ENCODE peak calls at places on chromosomes 13 and 19, in six cellular contexts. G, J, O, C, Z and A are unnamed samples.

GRCh38 chr19:4358709-4359626 is 15.6 kb downstream of the MPND start:
- DNase-seq in J (no peak), G (no peak), Z (no peak), O (no peak), C (no peak), A (no peak)

GRCh38 chr19:34313188-34313587 is 51.8 kb upstream of the GPI start:
- DNase-seq in Z (no peak), O (no peak), G (no peak), J (peak; percentile 46), C (no peak), A (no peak)

GRCh38 chr19:34364830-34365462 is at the start of gene GPI:
- DNase-seq in G (peak; percentile 77), J (peak; percentile 71), C (peak; percentile 38), O (peak; percentile 90), Z (peak; percentile 24), A (peak; percentile 39)

GRCh38 chr13:51826606-51827005 is 18.4 kb downstream of the TMEM272 start:
- DNase-seq in O (no peak), C (no peak), J (no peak), Z (no peak), G (no peak), A (peak; percentile 66)

GRCh38 chr19:46928951-46929350 is 68.2 kb downstream of the ARHGAP35 start:
- DNase-seq in C (no peak), O (no peak), J (no peak), Z (no peak), G (no peak), A (no peak)

GRCh38 chr19:46213156-46213555 is 16.4 kb upstream of the IGFL1 start:
- DNase-seq in C (no peak), G (no peak), O (no peak), Z (no peak), J (peak; percentile 81), A (no peak)

GRCh38 chr19:16258440-16258903 is 60.8 kb downstream of the AP1M1 start:
- DNase-seq in O (no peak), J (no peak), C (peak; percentile 25), G (no peak), Z (peak; percentile 37), A (peak; percentile 46)

GRCh38 chr19:28393574-28394336 is 819.2 kb downstream of the UQCRFS1 start:
- DNase-seq in J (no peak), O (no peak), C (no peak), Z (no peak), G (no peak), A (no peak)

GRCh38 chr19:48770223-48770622 is 14.9 kb downstream of the FGF21 start:
- DNase-seq in O (no peak), Z (no peak), G (no peak), J (no peak), C (no peak), A (no peak)

GRCh38 chr13:65966991-65967451 is 1263.1 kb downstream of the PCDH9 start:
- DNase-seq in J (no peak), O (peak; percentile 61), Z (no peak), C (no peak), G (no peak), A (no peak)

GRCh38 chr13:105655046-105655445 is 880.4 kb downstream of the EFNB2 start:
- DNase-seq in C (no peak), G (no peak), Z (no peak), J (peak; percentile 6), O (no peak), A (no peak)

GRCh38 chr19:27774337-27774736 is 1438.6 kb downstream of the UQCRFS1 start:
- DNase-seq in J (no peak), G (no peak), Z (no peak), O (peak; percentile 46), C (no peak), A (no peak)

GRCh38 chr13:64239372-64239771 is 2823.7 kb upstream of the PCDH20 start:
- DNase-seq in Z (no peak), O (no peak), G (no peak), C (no peak), J (no peak), A (no peak)

GRCh38 chr19:58468216-58468839 is 1.4 kb downstream of the ZNF324 start:
- DNase-seq in G (no peak), J (no peak), O (peak; percentile 27), Z (no peak), C (no peak), A (no peak)

GRCh38 chr19:44552324-44552723 is 22.8 kb upstream of the CEACAM20 start:
- DNase-seq in G (peak; percentile 5), O (peak; percentile 68), J (peak; percentile 62), Z (no peak), C (no peak), A (no peak)

GRCh38 chr13:84097148-84097547 is 214.9 kb upstream of the SLITRK1 start:
- DNase-seq in Z (no peak), G (no peak), C (no peak), O (no peak), J (no peak), A (no peak)

GRCh38 chr13:93108111-93108581 is 118.5 kb upstream of the GPC6 start:
- DNase-seq in G (no peak), C (no peak), Z (no peak), J (no peak), O (no peak), A (no peak)

GRCh38 chr19:7265963-7266362 is 28.3 kb downstream of the INSR start:
- DNase-seq in J (no peak), Z (no peak), O (no peak), C (no peak), G (no peak), A (peak; percentile 42)

GRCh38 chr19:17860993-17861360 is 1.3 kb downstream of the RPL18A start:
- DNase-seq in J (no peak), Z (no peak), C (no peak), O (no peak), G (no peak), A (no peak)

GRCh38 chr13:38421590-38422560 is 72.2 kb downstream of the UFM1 start:
- DNase-seq in Z (no peak), O (no peak), J (no peak), C (no peak), G (no peak), A (no peak)

GRCh38 chr13:112506046-112506445 is 81.9 kb downstream of the TUBGCP3 start:
- DNase-seq in G (no peak), J (no peak), O (no peak), Z (no peak), C (no peak), A (no peak)

GRCh38 chr19:35806597-35806996 is 6.0 kb downstream of the PRODH2 start:
- DNase-seq in C (no peak), J (no peak), O (no peak), G (no peak), Z (no peak), A (no peak)

GRCh38 chr13:32209670-32210069 is 105.5 kb downstream of the ZAR1L start:
- DNase-seq in O (no peak), Z (no peak), C (no peak), G (no peak), J (no peak), A (no peak)

GRCh38 chr19:10237702-10238101 is 6.6 kb upstream of the S1PR2 start:
- DNase-seq in G (no peak), Z (no peak), O (peak; percentile 71), J (no peak), C (no peak), A (no peak)

GRCh38 chr19:53328967-53329366 is 4.6 kb upstream of the ZNF845 start:
- DNase-seq in J (no peak), G (no peak), Z (no peak), C (no peak), O (peak; percentile 59), A (peak; percentile 35)

GRCh38 chr19:6056801-6057650 is 53.3 kb downstream of the RFX2 start:
- DNase-seq in G (no peak), O (peak; percentile 93), C (peak; percentile 36), J (peak; percentile 93), Z (no peak), A (peak; percentile 87)

GRCh38 chr13:81395368-81395767 is 1054.4 kb upstream of the SPRY2 start:
- DNase-seq in Z (no peak), O (peak; percentile 1), G (no peak), C (no peak), J (no peak), A (no peak)

GRCh38 chr19:11092181-11092538 is 2.9 kb downstream of the LDLR start:
- DNase-seq in Z (no peak), G (no peak), C (no peak), O (peak; percentile 90), J (peak; percentile 73), A (no peak)

GRCh38 chr19:10111405-10111811 is at the start of gene P2RY11:
- DNase-seq in Z (no peak), C (no peak), J (no peak), G (no peak), O (no peak), A (no peak)

GRCh38 chr13:30431269-30431950 is 9.1 kb downstream of the UBE2L5 start:
- DNase-seq in C (no peak), Z (no peak), O (peak; percentile 43), G (no peak), J (peak; percentile 27), A (no peak)

GRCh38 chr19:53870485-53870844 is 2.8 kb downstream of the MYADM start:
- DNase-seq in Z (no peak), O (no peak), J (no peak), C (no peak), G (no peak), A (no peak)

GRCh38 chr19:55689366-55690108 is 14.5 kb downstream of the EPN1 start:
- DNase-seq in C (no peak), G (no peak), Z (no peak), O (no peak), J (no peak), A (no peak)

GRCh38 chr13:79043208-79043607 is 362.8 kb downstream of the RBM26 start:
- DNase-seq in J (no peak), G (no peak), Z (no peak), O (no peak), C (no peak), A (no peak)

GRCh38 chr13:21015284-21015683 is 46.1 kb downstream of the LATS2 start:
- DNase-seq in O (no peak), J (no peak), Z (no peak), G (no peak), C (no peak), A (no peak)

GRCh38 chr13:51396352-51396751 is 56.5 kb downstream of the INTS6 start:
- DNase-seq in C (no peak), G (no peak), O (no peak), J (no peak), Z (no peak), A (no peak)

GRCh38 chr13:77325371-77325941 is 1.4 kb downstream of the MYCBP2 start:
- DNase-seq in G (no peak), O (peak; percentile 11), Z (no peak), C (no peak), J (no peak), A (no peak)

GRCh38 chr19:8307400-8307964 is 676 bp downstream of the CD320 start:
- DNase-seq in J (peak; percentile 23), Z (peak; percentile 7), O (peak; percentile 78), C (no peak), G (no peak), A (no peak)

GRCh38 chr19:5059191-5059579 is 90.3 kb downstream of the KDM4B start:
- DNase-seq in G (no peak), O (no peak), J (no peak), Z (no peak), C (no peak), A (no peak)